ENCODE peak calls at places on chromosomes 11 and 22, in eight cellular contexts. H is MM.1S, S is AG09319, X is nephron progenitor cell, C is lung, Q is left ventricle myocardium inferior, W is cardiac fibroblast, F is HFF-Myc. J is an unnamed sample.

GRCh38 chr22:37423283-37423682 is 4.0 kb downstream of the ELFN2 start:
- DNase-seq in Q (no peak), H (no peak), F (no peak), C (no peak), X (no peak), W (no peak), S (no peak), J (no peak)

GRCh38 chr11:134512061-134512460 is 100.0 kb upstream of the B3GAT1 start:
- DNase-seq in Q (no peak), S (no peak), X (no peak), C (no peak), W (no peak), H (no peak), F (no peak), J (peak; percentile 7)

GRCh38 chr22:50220603-50221409 is 20.0 kb downstream of the SELENOO start:
- DNase-seq in W (no peak), H (no peak), F (no peak), S (no peak), Q (no peak), X (no peak), C (no peak), J (no peak)

GRCh38 chr22:43848366-43849171 is 13.7 kb downstream of the SULT4A1 start:
- DNase-seq in H (no peak), F (no peak), W (peak; percentile 33), C (no peak), X (no peak), Q (peak; percentile 36), S (no peak), J (no peak)

GRCh38 chr11:69920500-69921428 is 101.5 kb upstream of the FGF3 start:
- DNase-seq in X (peak; percentile 3), Q (no peak), W (no peak), H (no peak), F (no peak), S (no peak), C (no peak), J (no peak)

GRCh38 chr11:5818245-5818865 is 9.6 kb downstream of the OR52N2 start:
- DNase-seq in X (no peak), S (no peak), H (peak; percentile 37), C (no peak), F (no peak), W (no peak), Q (no peak), J (no peak)

GRCh38 chr22:20990184-20991180 is 8.4 kb downstream of the LZTR1 start:
- DNase-seq in F (no peak), W (no peak), H (no peak), S (no peak), X (no peak), Q (no peak), C (no peak), J (no peak)

GRCh38 chr11:72602250-72602904 is 71.8 kb downstream of the PDE2A start:
- DNase-seq in Q (no peak), W (no peak), X (no peak), C (no peak), F (no peak), H (no peak), S (no peak), J (no peak)

GRCh38 chr11:128786507-128786906 is 80.6 kb downstream of the KCNJ1 start:
- DNase-seq in H (no peak), Q (no peak), C (no peak), S (no peak), W (no peak), F (no peak), X (no peak), J (no peak)

GRCh38 chr11:105399505-105399904 is 210.4 kb upstream of the GRIA4 start:
- DNase-seq in W (peak; percentile 5), F (no peak), C (no peak), H (no peak), X (no peak), S (no peak), Q (no peak), J (no peak)

GRCh38 chr22:50506611-50507420 is 686 bp downstream of the LMF2 start:
- DNase-seq in F (no peak), Q (no peak), X (no peak), S (no peak), C (no peak), H (no peak), W (no peak), J (no peak)

GRCh38 chr11:61347916-61348461 is 13.7 kb downstream of the CYB561A3 start:
- DNase-seq in C (no peak), X (no peak), F (no peak), W (peak; percentile 83), H (no peak), S (no peak), Q (no peak), J (no peak)

GRCh38 chr11:105490333-105490732 is 119.5 kb upstream of the GRIA4 start:
- DNase-seq in S (no peak), F (no peak), W (no peak), X (no peak), C (no peak), H (no peak), Q (no peak), J (no peak)

GRCh38 chr11:1323779-1324178 is 14.3 kb upstream of the TOLLIP start:
- DNase-seq in C (no peak), X (no peak), W (no peak), H (peak; percentile 83), F (no peak), Q (no peak), S (no peak), J (no peak)

GRCh38 chr11:30451167-30451566 is 128.3 kb downstream of the ARL14EP start:
- DNase-seq in S (no peak), X (no peak), W (no peak), Q (no peak), F (no peak), H (no peak), C (no peak), J (no peak)

GRCh38 chr11:70290341-70291065 is 20.0 kb downstream of the PPFIA1 start:
- DNase-seq in C (no peak), W (no peak), S (no peak), Q (no peak), H (no peak), F (no peak), X (no peak), J (no peak)

GRCh38 chr11:83257638-83258229 is 28.4 kb downstream of the CCDC90B start:
- DNase-seq in H (no peak), X (no peak), S (no peak), C (no peak), Q (no peak), F (peak; percentile 38), W (peak; percentile 82), J (no peak)

GRCh38 chr11:78228467-78228866 is 39.7 kb downstream of the USP35 start:
- DNase-seq in C (no peak), Q (no peak), S (no peak), W (peak; percentile 76), X (no peak), H (peak; percentile 74), F (peak; percentile 25), J (no peak)

GRCh38 chr22:42202669-42203068 is 67.8 kb downstream of the TCF20 start:
- DNase-seq in H (no peak), Q (no peak), W (peak; percentile 15), C (no peak), S (no peak), F (no peak), X (no peak), J (peak; percentile 40)

GRCh38 chr22:29859976-29860766 is 22.1 kb upstream of the ASCC2 start:
- DNase-seq in C (no peak), F (no peak), S (no peak), W (no peak), H (no peak), X (no peak), Q (no peak), J (no peak)

GRCh38 chr11:13053255-13053917 is 44.3 kb downstream of the RASSF10 start:
- DNase-seq in C (no peak), S (no peak), Q (no peak), F (no peak), W (no peak), H (no peak), X (no peak), J (no peak)

GRCh38 chr11:19953909-19954308 is 206.4 kb downstream of the DBX1 start:
- DNase-seq in F (no peak), X (no peak), S (no peak), Q (no peak), H (no peak), W (peak; percentile 79), C (no peak), J (no peak)

GRCh38 chr22:46780453-46780852 is 18.0 kb downstream of the TBC1D22A start:
- DNase-seq in W (no peak), H (no peak), Q (no peak), X (no peak), S (no peak), C (no peak), F (no peak), J (no peak)

GRCh38 chr11:123033895-123034294 is 28.0 kb downstream of the HSPA8 start:
- DNase-seq in S (no peak), Q (no peak), X (no peak), H (no peak), W (peak; percentile 39), C (no peak), F (no peak), J (no peak)
- TF ChIP-seq CTCF in S (peak; percentile 30), Q (peak; percentile 32), X (no peak), H (no peak), W (peak; percentile 57), C (no peak), F (no peak), J (no peak)

GRCh38 chr11:67286621-67287333 is 2.3 kb upstream of the ANKRD13D start:
- DNase-seq in F (no peak), Q (peak; percentile 29), C (no peak), X (no peak), H (no peak), S (no peak), W (no peak), J (no peak)
- TF ChIP-seq CTCF in F (no peak), Q (no peak), C (no peak), X (no peak), H (peak; percentile 3), S (no peak), W (no peak), J (no peak)

DNA sequence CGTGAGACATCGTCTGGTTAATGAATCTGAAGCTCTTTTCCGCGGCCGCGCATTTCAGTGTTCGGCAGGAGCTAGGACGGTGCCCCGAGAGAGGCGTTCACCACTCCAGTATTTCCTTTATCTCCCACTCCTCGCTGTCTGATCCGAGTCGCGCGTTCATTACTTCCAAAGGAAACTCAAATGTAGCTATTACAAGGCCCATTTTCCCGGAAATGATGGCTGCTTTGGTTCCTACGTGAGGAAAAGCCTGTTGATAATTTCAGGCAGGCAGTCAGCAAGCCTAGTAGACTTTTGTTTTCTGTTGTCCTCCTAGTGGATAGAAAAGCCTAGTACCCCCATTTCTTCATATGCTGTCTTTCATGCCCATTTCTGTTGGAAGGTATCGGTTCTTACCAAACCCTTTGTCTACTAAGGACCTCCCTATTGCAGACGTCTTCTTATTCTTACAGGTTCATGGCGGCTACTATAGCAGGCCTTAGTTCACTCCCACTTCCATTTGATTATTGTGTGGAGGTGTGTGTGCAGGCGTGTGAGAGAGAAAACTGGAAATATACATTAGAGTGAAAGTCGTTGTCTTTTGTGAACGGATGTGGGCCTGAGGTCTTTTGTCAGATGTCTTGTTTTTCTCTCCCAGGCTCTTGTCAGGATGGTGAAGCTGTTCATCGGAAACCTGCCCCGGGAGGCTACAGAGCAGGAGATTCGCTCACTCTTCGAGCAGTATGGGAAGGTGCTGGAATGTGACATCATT is 737 bp downstream of the RBM4 start:
- DNase-seq in H (peak; percentile 20), C (no peak), X (no peak), S (no peak), W (peak; percentile 60), F (no peak), Q (no peak), J (peak; percentile 39)
- TF ChIP-seq CTCF in H (peak; percentile 14), C (no peak), X (no peak), S (no peak), W (no peak), F (no peak), Q (no peak), J (no peak)

GRCh38 chr11:116840224-116840745 is 2.9 kb upstream of the APOA1 start:
- DNase-seq in H (no peak), X (no peak), S (no peak), F (no peak), Q (no peak), C (no peak), W (peak; percentile 58), J (no peak)
- TF ChIP-seq CTCF in H (peak; percentile 18), X (no peak), S (peak; percentile 14), F (peak; percentile 20), Q (peak; percentile 21), C (no peak), W (peak; percentile 39), J (no peak)